ENCODE peak calls at places on chromosomes 11 and 22, in four cellular contexts. I is type B pancreatic cell; W is activated naive CD8-positive, alpha-beta T cell treated with anti-CD3 and anti-CD28 coated beads, Interleukin-2, amount 50 U/mL, for 24 hours; H is Caco-2. S is an unnamed sample.

GRCh38 chr11:28763876-28764275 is 655.7 kb downstream of the METTL15 start:
- DNase-seq in I (no peak), W (no peak), H (no peak), S (no peak)

GRCh38 chr11:69493931-69494821 is 12.7 kb downstream of the LINC01488 start:
- DNase-seq in I (no peak), W (no peak), H (no peak), S (no peak)

GRCh38 chr22:45629469-45630089 is 42.1 kb upstream of the ATXN10 start:
- DNase-seq in I (no peak), W (no peak), H (no peak), S (no peak)

GRCh38 chr22:37121887-37122591 is 12.5 kb upstream of the TMPRSS6 start:
- DNase-seq in I (no peak), W (peak), H (no peak), S (peak)

GRCh38 chr11:16992846-16993245 is 21.4 kb downstream of the PLEKHA7 start:
- DNase-seq in I (no peak), W (no peak), H (no peak), S (no peak)

GRCh38 chr22:33529424-33530113 is 390.7 kb downstream of the LARGE1 start:
- DNase-seq in I (no peak), W (no peak), H (no peak), S (no peak)

GRCh38 chr11:45147017-45147728 is 734 bp downstream of the PRDM11 start:
- DNase-seq in I (peak), W (peak), H (peak), S (peak)

GRCh38 chr11:86741489-86742435 is 58.6 kb upstream of the PRSS23 start:
- DNase-seq in I (no peak), W (no peak), H (no peak), S (no peak)

GRCh38 chr11:100791873-100792272 is 104.8 kb downstream of the ARHGAP42 start:
- DNase-seq in I (no peak), W (no peak), H (no peak), S (no peak)

GRCh38 chr11:91421586-91421985 is 803.0 kb upstream of the FAT3 start:
- DNase-seq in I (no peak), W (no peak), H (no peak), S (no peak)

GRCh38 chr11:8087185-8087584 is 6.2 kb downstream of the TUB start:
- DNase-seq in I (no peak), W (no peak), H (no peak), S (no peak)

GRCh38 chr11:100632970-100633452 is 54.1 kb upstream of the ARHGAP42 start:
- DNase-seq in I (no peak), W (no peak), H (no peak), S (no peak)

GRCh38 chr11:118988280-118988679 is 9.7 kb upstream of the CENATAC start:
- DNase-seq in I (no peak), W (no peak), H (no peak), S (no peak)

GRCh38 chr11:33847251-33847650 is 44.6 kb downstream of the LMO2 start:
- DNase-seq in I (no peak), W (no peak), H (no peak), S (no peak)

GRCh38 chr11:10715571-10715970 is 22.0 kb upstream of the IRAG1 start:
- DNase-seq in I (no peak), W (no peak), H (no peak), S (no peak)